ENCODE peak calls at places on chromosomes 2 and 18, in eight cellular contexts. One of them, this sample, is unnamed. For H3K36me3, the result is how much of the 10 kb centered on the place peaks cover.

GRCh38 chr2:235493402-235493774 is 455 bp upstream of the AGAP1 start:
- DNase-seq in lower lobe of right lung: peak
- DNase-seq in CD8-positive, alpha-beta memory T cell: no peak
- DNase-seq in mesendoderm: no peak
- DNase-seq in stomach: no peak
- DNase-seq in IMR-90: peak
- DNase-seq in HCT116: no peak
- DNase-seq in GM23248: peak
- DNase-seq in this sample: no peak

GRCh38 chr2:127589876-127590275 is 54.4 kb downstream of the MYO7B start:
- DNase-seq in lower lobe of right lung: no peak
- DNase-seq in HCT116: no peak
- DNase-seq in IMR-90: no peak
- DNase-seq in mesendoderm: no peak
- DNase-seq in CD8-positive, alpha-beta memory T cell: no peak
- DNase-seq in GM23248: no peak
- DNase-seq in stomach: peak
- DNase-seq in this sample: no peak

GRCh38 chr2:109421606-109422005 is 192.2 kb downstream of the SEPTIN10 start:
- DNase-seq in lower lobe of right lung: peak
- DNase-seq in stomach: no peak
- DNase-seq in mesendoderm: no peak
- DNase-seq in HCT116: no peak
- DNase-seq in IMR-90: no peak
- DNase-seq in CD8-positive, alpha-beta memory T cell: no peak
- DNase-seq in GM23248: no peak
- DNase-seq in this sample: peak

GRCh38 chr18:44602380-44602779 is 78.3 kb upstream of the SETBP1 start:
- DNase-seq in stomach: no peak
- DNase-seq in CD8-positive, alpha-beta memory T cell: no peak
- DNase-seq in mesendoderm: no peak
- DNase-seq in lower lobe of right lung: no peak
- DNase-seq in GM23248: peak
- DNase-seq in IMR-90: no peak
- DNase-seq in HCT116: no peak
- DNase-seq in this sample: no peak

GRCh38 chr2:16215892-16216554 is 275.7 kb downstream of the MYCN start:
- DNase-seq in stomach: no peak
- DNase-seq in IMR-90: no peak
- DNase-seq in HCT116: no peak
- DNase-seq in mesendoderm: no peak
- DNase-seq in CD8-positive, alpha-beta memory T cell: no peak
- DNase-seq in lower lobe of right lung: no peak
- DNase-seq in GM23248: no peak
- DNase-seq in this sample: no peak

GRCh38 chr2:132725134-132725533 is 55.1 kb upstream of the LYPD1 start:
- DNase-seq in HCT116: no peak
- DNase-seq in CD8-positive, alpha-beta memory T cell: no peak
- DNase-seq in mesendoderm: no peak
- DNase-seq in IMR-90: no peak
- DNase-seq in lower lobe of right lung: no peak
- DNase-seq in stomach: no peak
- DNase-seq in GM23248: no peak
- DNase-seq in this sample: no peak

GRCh38 chr18:78831603-78832002 is 148.0 kb upstream of the SALL3 start:
- DNase-seq in mesendoderm: no peak
- DNase-seq in stomach: no peak
- DNase-seq in IMR-90: no peak
- DNase-seq in CD8-positive, alpha-beta memory T cell: no peak
- DNase-seq in GM23248: no peak
- DNase-seq in HCT116: no peak
- DNase-seq in lower lobe of right lung: no peak
- DNase-seq in this sample: no peak

GRCh38 chr2:106193491-106193976 is 567 bp downstream of the UXS1 start:
- DNase-seq in HCT116: no peak
- DNase-seq in lower lobe of right lung: peak
- DNase-seq in CD8-positive, alpha-beta memory T cell: peak
- DNase-seq in GM23248: peak
- DNase-seq in stomach: peak
- DNase-seq in IMR-90: no peak
- DNase-seq in mesendoderm: peak
- DNase-seq in this sample: peak

GRCh38 chr18:57950542-57950941 is 93.5 kb upstream of the NEDD4L start:
- DNase-seq in CD8-positive, alpha-beta memory T cell: no peak
- DNase-seq in HCT116: no peak
- DNase-seq in GM23248: no peak
- DNase-seq in stomach: no peak
- DNase-seq in mesendoderm: no peak
- DNase-seq in IMR-90: no peak
- DNase-seq in lower lobe of right lung: no peak
- DNase-seq in this sample: no peak

GRCh38 chr2:216757532-216757931 is 62.2 kb upstream of the IGFBP5 start:
- DNase-seq in IMR-90: no peak
- DNase-seq in GM23248: no peak
- DNase-seq in mesendoderm: no peak
- DNase-seq in CD8-positive, alpha-beta memory T cell: no peak
- DNase-seq in stomach: no peak
- DNase-seq in lower lobe of right lung: no peak
- DNase-seq in HCT116: no peak
- DNase-seq in this sample: no peak

GRCh38 chr18:79857082-79857661 is 59.4 kb downstream of the KCNG2 start:
- DNase-seq in mesendoderm: peak
- DNase-seq in stomach: no peak
- DNase-seq in HCT116: no peak
- DNase-seq in IMR-90: peak
- DNase-seq in lower lobe of right lung: no peak
- DNase-seq in GM23248: peak
- DNase-seq in CD8-positive, alpha-beta memory T cell: no peak
- DNase-seq in this sample: peak

GRCh38 chr2:18883626-18884456 is 294.5 kb upstream of the NT5C1B start:
- DNase-seq in HCT116: peak
- DNase-seq in CD8-positive, alpha-beta memory T cell: no peak
- DNase-seq in lower lobe of right lung: no peak
- DNase-seq in GM23248: peak
- DNase-seq in mesendoderm: peak
- DNase-seq in IMR-90: peak
- DNase-seq in stomach: no peak
- DNase-seq in this sample: no peak

GRCh38 chr18:2480536-2480935 is 90.8 kb downstream of the METTL4 start:
- DNase-seq in HCT116: no peak
- DNase-seq in stomach: no peak
- DNase-seq in GM23248: no peak
- DNase-seq in mesendoderm: no peak
- DNase-seq in CD8-positive, alpha-beta memory T cell: no peak
- DNase-seq in IMR-90: peak
- DNase-seq in lower lobe of right lung: no peak
- DNase-seq in this sample: no peak

GRCh38 chr2:177393824-177394614 is 1.4 kb downstream of the AGPS start:
- DNase-seq in GM23248: no peak
- DNase-seq in HCT116: no peak
- DNase-seq in CD8-positive, alpha-beta memory T cell: no peak
- DNase-seq in stomach: no peak
- DNase-seq in mesendoderm: peak
- DNase-seq in IMR-90: no peak
- DNase-seq in lower lobe of right lung: no peak
- DNase-seq in this sample: no peak
- H3K4me3 ChIP-seq in GM23248: peak
- H3K4me3 ChIP-seq in HCT116: peak
- H3K4me3 ChIP-seq in CD8-positive, alpha-beta memory T cell: peak
- H3K4me3 ChIP-seq in stomach: peak
- H3K4me3 ChIP-seq in mesendoderm: no peak
- H3K4me3 ChIP-seq in IMR-90: peak
- H3K4me3 ChIP-seq in lower lobe of right lung: peak
- H3K4me3 ChIP-seq in this sample: peak

DNA sequence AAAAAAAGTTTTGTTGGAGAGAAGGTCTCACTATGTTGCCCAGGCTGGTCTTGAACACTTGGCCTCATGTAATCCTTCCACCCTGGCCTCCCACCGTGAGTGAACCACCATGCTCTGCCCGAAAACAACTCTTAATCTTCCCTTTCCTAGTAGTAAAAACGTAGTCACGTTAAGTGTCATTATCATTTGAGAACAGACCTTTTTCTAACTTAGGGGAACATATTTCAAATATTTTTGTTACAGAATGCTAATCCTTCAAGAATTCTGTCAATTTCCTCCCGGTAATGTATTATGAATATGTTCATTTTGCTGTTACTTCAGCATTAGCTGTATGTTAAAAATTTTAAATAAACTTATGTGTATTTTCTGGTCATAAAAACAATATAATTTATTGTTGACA is 49.7 kb downstream of the MTA3 start:
- DNase-seq in GM23248: no peak
- DNase-seq in stomach: no peak
- DNase-seq in IMR-90: no peak
- DNase-seq in mesendoderm: no peak
- DNase-seq in HCT116: no peak
- DNase-seq in lower lobe of right lung: no peak
- DNase-seq in CD8-positive, alpha-beta memory T cell: no peak
- DNase-seq in this sample: no peak
- H3K36me3 ChIP-seq in GM23248: under half
- H3K36me3 ChIP-seq in stomach: half or more
- H3K36me3 ChIP-seq in IMR-90: under half
- H3K36me3 ChIP-seq in mesendoderm: under half
- H3K36me3 ChIP-seq in HCT116: under half
- H3K36me3 ChIP-seq in lower lobe of right lung: under half
- H3K36me3 ChIP-seq in CD8-positive, alpha-beta memory T cell: under half
- H3K36me3 ChIP-seq in this sample: under half

GRCh38 chr2:241559489-241560180 is 1.1 kb downstream of the BOK start:
- DNase-seq in IMR-90: peak
- DNase-seq in mesendoderm: peak
- DNase-seq in lower lobe of right lung: no peak
- DNase-seq in GM23248: peak
- DNase-seq in HCT116: no peak
- DNase-seq in stomach: peak
- DNase-seq in CD8-positive, alpha-beta memory T cell: no peak
- DNase-seq in this sample: no peak

GRCh38 chr2:241560181-241560882 is 1.8 kb downstream of the BOK start:
- DNase-seq in IMR-90: no peak
- DNase-seq in CD8-positive, alpha-beta memory T cell: no peak
- DNase-seq in mesendoderm: no peak
- DNase-seq in HCT116: no peak
- DNase-seq in stomach: no peak
- DNase-seq in GM23248: no peak
- DNase-seq in lower lobe of right lung: no peak
- DNase-seq in this sample: peak

GRCh38 chr2:241560883-241561474 is 2.4 kb downstream of the BOK start:
- DNase-seq in mesendoderm: no peak
- DNase-seq in lower lobe of right lung: no peak
- DNase-seq in CD8-positive, alpha-beta memory T cell: no peak
- DNase-seq in stomach: peak
- DNase-seq in GM23248: peak
- DNase-seq in HCT116: no peak
- DNase-seq in IMR-90: peak
- DNase-seq in this sample: no peak

GRCh38 chr2:241556734-241557133 is 1.8 kb upstream of the BOK start:
- DNase-seq in GM23248: no peak
- DNase-seq in stomach: no peak
- DNase-seq in IMR-90: no peak
- DNase-seq in lower lobe of right lung: no peak
- DNase-seq in mesendoderm: no peak
- DNase-seq in HCT116: no peak
- DNase-seq in CD8-positive, alpha-beta memory T cell: no peak
- DNase-seq in this sample: no peak

GRCh38 chr2:241558532-241559488 is at the start of gene BOK:
- DNase-seq in lower lobe of right lung: peak
- DNase-seq in GM23248: peak
- DNase-seq in CD8-positive, alpha-beta memory T cell: no peak
- DNase-seq in IMR-90: peak
- DNase-seq in stomach: peak
- DNase-seq in mesendoderm: peak
- DNase-seq in HCT116: peak
- DNase-seq in this sample: peak
- H3K4me3 ChIP-seq in lower lobe of right lung: peak
- H3K4me3 ChIP-seq in GM23248: peak
- H3K4me3 ChIP-seq in CD8-positive, alpha-beta memory T cell: no peak
- H3K4me3 ChIP-seq in IMR-90: peak
- H3K4me3 ChIP-seq in stomach: peak
- H3K4me3 ChIP-seq in mesendoderm: peak
- H3K4me3 ChIP-seq in HCT116: peak
- H3K4me3 ChIP-seq in this sample: peak

DNA sequence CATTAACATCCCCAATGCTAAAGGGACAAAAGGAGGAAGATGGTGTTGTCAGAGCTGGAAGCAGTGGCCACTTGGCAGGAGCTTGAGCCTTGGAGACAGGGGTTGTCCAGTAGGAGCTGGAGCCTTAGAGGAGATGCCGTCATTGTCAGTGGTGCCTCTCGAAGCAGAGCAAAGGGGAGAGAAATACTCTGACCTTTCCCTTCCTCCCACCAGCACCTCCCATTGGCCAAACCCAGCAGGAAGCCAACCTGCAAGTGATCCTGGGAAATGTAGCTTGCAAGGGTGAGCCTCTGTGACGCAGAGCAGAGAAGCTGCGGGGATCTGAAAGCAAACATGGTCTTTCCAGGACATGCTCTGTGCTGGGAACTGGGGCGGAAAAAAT is 33.7 kb upstream of the MRPL19 start:
- DNase-seq in mesendoderm: no peak
- DNase-seq in CD8-positive, alpha-beta memory T cell: no peak
- DNase-seq in stomach: no peak
- DNase-seq in IMR-90: no peak
- DNase-seq in HCT116: no peak
- DNase-seq in lower lobe of right lung: no peak
- DNase-seq in GM23248: no peak
- DNase-seq in this sample: no peak
- H3K36me3 ChIP-seq in mesendoderm: under half
- H3K36me3 ChIP-seq in CD8-positive, alpha-beta memory T cell: under half
- H3K36me3 ChIP-seq in stomach: under half
- H3K36me3 ChIP-seq in IMR-90: under half
- H3K36me3 ChIP-seq in HCT116: under half
- H3K36me3 ChIP-seq in lower lobe of right lung: under half
- H3K36me3 ChIP-seq in GM23248: under half
- H3K36me3 ChIP-seq in this sample: under half

GRCh38 chr18:59264651-59265245 is 8.5 kb downstream of the RAX start:
- DNase-seq in HCT116: no peak
- DNase-seq in lower lobe of right lung: no peak
- DNase-seq in stomach: no peak
- DNase-seq in mesendoderm: peak
- DNase-seq in CD8-positive, alpha-beta memory T cell: no peak
- DNase-seq in GM23248: no peak
- DNase-seq in IMR-90: no peak
- DNase-seq in this sample: no peak
- H3K4me3 ChIP-seq in HCT116: no peak
- H3K4me3 ChIP-seq in lower lobe of right lung: no peak
- H3K4me3 ChIP-seq in stomach: peak
- H3K4me3 ChIP-seq in mesendoderm: no peak
- H3K4me3 ChIP-seq in CD8-positive, alpha-beta memory T cell: no peak
- H3K4me3 ChIP-seq in GM23248: no peak
- H3K4me3 ChIP-seq in IMR-90: no peak
- H3K4me3 ChIP-seq in this sample: no peak